ENCODE peak calls at places on chromosome 19, in four cellular contexts. M, X, R and A are unnamed samples.

GRCh38 chr19:41740415-41741243 is 14.7 kb upstream of the CEACAM6 start:
- DNase-seq in M (no peak), X (no peak), R (no peak), A (no peak)

GRCh38 chr19:56949651-56950050 is 109.1 kb upstream of the PEG3 start:
- DNase-seq in M (peak), X (no peak), R (no peak), A (no peak)

GRCh38 chr19:3024870-3025515 is 4.1 kb downstream of the TLE2 start:
- DNase-seq in M (no peak), X (peak), R (no peak), A (no peak)

GRCh38 chr19:15780595-15781418 is 6.7 kb upstream of the OR10H5 start:
- DNase-seq in M (no peak), X (no peak), R (no peak), A (no peak)

GRCh38 chr19:3743486-3743885 is 18.0 kb downstream of the APBA3 start:
- DNase-seq in M (no peak), X (peak), R (no peak), A (no peak)

GRCh38 chr19:37087110-37087509 is 8.9 kb downstream of the ZNF420 start:
- DNase-seq in M (no peak), X (no peak), R (no peak), A (no peak)

GRCh38 chr19:1715540-1715939 is 37.8 kb upstream of the ONECUT3 start:
- DNase-seq in M (no peak), X (no peak), R (no peak), A (no peak)

GRCh38 chr19:29365836-29366417 is 153.0 kb upstream of the UQCRFS1 start:
- DNase-seq in M (no peak), X (no peak), R (no peak), A (no peak)

GRCh38 chr19:16957151-16957662 is 68.4 kb downstream of the F2RL3 start:
- DNase-seq in M (peak), X (no peak), R (no peak), A (no peak)

GRCh38 chr19:16423891-16424290 is 47.9 kb downstream of the EPS15L1 start:
- DNase-seq in M (no peak), X (no peak), R (no peak), A (no peak)

GRCh38 chr19:33720691-33721682 is 75.7 kb upstream of the KCTD15 start:
- DNase-seq in M (no peak), X (no peak), R (no peak), A (no peak)

GRCh38 chr19:28871099-28871725 is 341.7 kb downstream of the UQCRFS1 start:
- DNase-seq in M (no peak), X (no peak), R (no peak), A (no peak)

GRCh38 chr19:51702754-51703654 is 9.9 kb downstream of the SPACA6 start:
- DNase-seq in M (peak), X (no peak), R (no peak), A (no peak)

GRCh38 chr19:30228726-30229523 is 143.3 kb upstream of the ZNF536 start:
- DNase-seq in M (no peak), X (no peak), R (no peak), A (no peak)

GRCh38 chr19:1956868-1957492 is 16.0 kb downstream of the CSNK1G2 start:
- DNase-seq in M (peak), X (no peak), R (no peak), A (no peak)

GRCh38 chr19:10353793-10354391 is 14.5 kb upstream of the ICAM3 start:
- DNase-seq in M (peak), X (peak), R (no peak), A (no peak)

GRCh38 chr19:13149628-13150186 is 468 bp downstream of the STX10 start:
- DNase-seq in M (peak), X (peak), R (no peak), A (no peak)

GRCh38 chr19:38378866-38379265 is 4.5 kb downstream of the PSMD8 start:
- DNase-seq in M (no peak), X (no peak), R (no peak), A (no peak)

GRCh38 chr19:409006-409514 is at the start of gene C2CD4C:
- DNase-seq in M (no peak), X (peak), R (no peak), A (no peak)

GRCh38 chr19:38711726-38712153 is 32.5 kb downstream of the CAPN12 start:
- DNase-seq in M (peak), X (no peak), R (no peak), A (peak)

GRCh38 chr19:47514151-47514868 is 553 bp downstream of the NAPA start:
- DNase-seq in M (peak), X (no peak), R (no peak), A (no peak)

GRCh38 chr19:57578487-57579205 is at the start of gene ZNF416:
- DNase-seq in M (peak), X (peak), R (peak), A (peak)

GRCh38 chr19:35030257-35031071 is at the start of gene SCN1B:
- DNase-seq in M (no peak), X (no peak), R (no peak), A (no peak)
- H3K4me3 ChIP-seq in M (no peak), X (no peak), R (peak), A (peak)

GRCh38 chr19:35742121-35742724 is at the start of gene IGFLR1:
- DNase-seq in M (no peak), X (peak), R (no peak), A (no peak)

GRCh38 chr19:35739275-35740107 is 2.8 kb downstream of the IGFLR1 start:
- DNase-seq in M (no peak), X (no peak), R (no peak), A (no peak)

GRCh38 chr19:35740108-35740422 is 2.2 kb downstream of the IGFLR1 start:
- DNase-seq in M (no peak), X (no peak), R (no peak), A (no peak)

GRCh38 chr19:35740423-35741215 is 1.6 kb downstream of the IGFLR1 start:
- DNase-seq in M (peak), X (peak), R (peak), A (no peak)

GRCh38 chr19:35741216-35741541 is 1.1 kb downstream of the IGFLR1 start:
- DNase-seq in M (no peak), X (no peak), R (no peak), A (no peak)
- TF ChIP-seq CTCF in M (peak), X (no peak), R (no peak), A (peak)

DNA sequence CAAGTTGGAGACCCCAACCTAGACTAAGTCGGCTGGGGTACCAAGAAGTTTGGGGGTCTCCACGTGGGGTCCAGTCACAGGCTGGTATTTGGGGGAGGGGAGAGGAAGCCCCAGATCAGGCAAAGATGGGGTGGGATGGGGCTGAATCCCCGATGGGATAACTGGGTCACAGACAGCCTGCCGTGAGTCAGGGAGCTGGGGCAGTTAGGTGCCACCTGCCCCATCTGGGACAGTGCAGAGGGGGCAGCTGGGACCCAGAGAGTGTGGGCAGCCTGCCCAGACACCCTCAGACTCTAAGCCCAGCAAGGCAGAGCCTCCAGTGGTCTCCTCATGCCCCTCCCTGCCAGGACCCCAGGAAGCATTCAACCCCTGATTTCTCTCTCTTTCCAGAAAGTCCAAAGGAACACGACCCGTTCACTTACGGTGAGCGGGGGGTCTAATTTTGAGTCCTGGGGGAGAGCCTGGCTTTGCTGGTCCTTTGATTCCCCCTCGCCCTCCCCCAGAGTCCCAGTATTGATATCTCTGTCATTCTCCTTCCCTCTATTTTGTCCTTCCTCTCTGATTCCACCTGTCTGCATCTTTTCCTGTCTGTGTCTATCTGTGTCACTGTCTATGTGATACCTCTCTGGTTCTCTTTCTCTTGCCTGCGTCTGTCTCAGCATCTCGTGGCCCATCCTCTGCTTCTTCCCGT is 1.7 kb downstream of the FXYD1 start:
- DNase-seq in M (no peak), X (no peak), R (no peak), A (no peak)
- H3K4me3 ChIP-seq in M (no peak), X (peak), R (no peak), A (no peak)

GRCh38 chr19:54448774-54449700 is at the start of gene LENG8:
- DNase-seq in M (peak), X (peak), R (peak), A (peak)
- TF ChIP-seq CTCF in M (no peak), X (no peak), R (no peak), A (no peak)

DNA sequence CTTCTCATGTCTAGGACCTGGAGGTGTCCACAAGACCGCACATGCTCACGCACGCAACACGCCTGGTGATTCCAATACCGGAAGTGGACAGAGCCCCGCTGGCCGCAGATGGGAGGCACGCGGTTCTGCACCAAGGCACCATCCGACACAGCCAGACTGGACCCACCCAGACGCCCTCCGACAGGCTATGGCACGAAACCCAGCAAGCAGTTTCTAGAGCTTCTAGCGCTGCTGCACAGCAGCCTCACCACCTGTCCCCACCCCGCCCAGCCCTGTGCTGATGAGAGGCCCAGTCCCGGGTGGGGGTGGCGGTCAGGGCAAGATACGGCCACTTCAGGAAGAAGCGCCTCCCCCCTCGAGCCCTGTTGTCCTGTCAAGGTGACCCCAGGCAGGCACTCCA is 11.4 kb downstream of the LSM4 start:
- DNase-seq in M (no peak), X (no peak), R (no peak), A (no peak)
- H3K4me3 ChIP-seq in M (no peak), X (no peak), R (no peak), A (no peak)

DNA sequence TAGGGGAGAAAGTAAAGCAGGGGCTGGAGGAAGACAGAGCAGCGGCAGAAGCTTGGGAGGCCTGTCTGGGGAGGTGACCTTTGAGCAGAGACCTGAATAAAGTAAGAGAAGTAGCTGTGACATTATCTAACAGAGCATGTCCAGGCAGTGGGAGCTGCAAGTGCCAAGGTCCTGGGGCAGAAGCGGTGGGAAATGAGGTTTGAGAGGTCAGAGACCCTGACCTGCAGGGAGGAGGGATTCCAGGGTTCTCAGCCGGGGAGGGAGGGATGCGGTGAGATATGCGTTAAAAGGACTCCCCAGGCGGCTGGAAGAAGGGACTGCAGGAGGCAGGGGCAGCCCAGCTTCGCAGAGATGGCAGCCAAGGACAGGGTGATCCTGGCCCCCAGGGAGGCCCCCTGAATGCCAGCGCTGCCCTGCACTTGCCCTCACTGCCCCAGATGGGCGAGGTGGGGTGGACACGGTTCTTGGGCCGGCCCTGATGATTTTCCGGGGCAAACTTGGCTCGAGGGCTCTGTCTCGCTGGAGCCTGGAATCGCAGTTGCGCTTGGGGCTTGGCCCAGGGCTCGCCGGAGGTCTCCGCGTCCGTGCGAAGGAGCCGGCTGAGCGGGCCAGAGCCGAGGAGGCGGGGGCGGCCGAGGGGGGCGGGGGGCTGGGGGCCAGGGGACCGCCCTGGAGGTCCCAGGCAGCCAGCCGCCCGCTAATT is 3.2 kb downstream of the CRLF1 start:
- DNase-seq in M (no peak), X (no peak), R (no peak), A (no peak)
- TF ChIP-seq CTCF in M (no peak), X (peak), R (no peak), A (peak)

DNA sequence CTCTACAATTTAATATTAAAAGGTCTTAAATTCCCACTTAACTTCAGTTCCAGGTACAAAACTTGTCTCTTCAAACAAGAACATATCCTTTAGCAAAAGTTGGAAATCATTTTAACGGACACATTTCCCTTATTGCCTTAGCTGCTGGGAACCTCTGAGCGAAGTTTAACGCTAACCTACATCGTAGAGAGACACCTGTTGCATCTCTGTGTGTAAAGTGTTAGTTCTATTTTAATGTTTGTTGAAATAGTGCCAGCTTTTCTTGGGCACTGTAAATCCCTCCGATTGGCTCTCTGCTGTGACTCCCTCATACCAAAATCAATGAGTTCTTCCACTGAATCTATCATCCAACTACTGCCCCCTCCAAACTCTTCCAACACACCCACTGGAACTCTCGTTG is 2.4 kb upstream of the HIF3A start:
- DNase-seq in M (no peak), X (no peak), R (no peak), A (no peak)
- H3K4me3 ChIP-seq in M (no peak), X (no peak), R (no peak), A (no peak)

DNA sequence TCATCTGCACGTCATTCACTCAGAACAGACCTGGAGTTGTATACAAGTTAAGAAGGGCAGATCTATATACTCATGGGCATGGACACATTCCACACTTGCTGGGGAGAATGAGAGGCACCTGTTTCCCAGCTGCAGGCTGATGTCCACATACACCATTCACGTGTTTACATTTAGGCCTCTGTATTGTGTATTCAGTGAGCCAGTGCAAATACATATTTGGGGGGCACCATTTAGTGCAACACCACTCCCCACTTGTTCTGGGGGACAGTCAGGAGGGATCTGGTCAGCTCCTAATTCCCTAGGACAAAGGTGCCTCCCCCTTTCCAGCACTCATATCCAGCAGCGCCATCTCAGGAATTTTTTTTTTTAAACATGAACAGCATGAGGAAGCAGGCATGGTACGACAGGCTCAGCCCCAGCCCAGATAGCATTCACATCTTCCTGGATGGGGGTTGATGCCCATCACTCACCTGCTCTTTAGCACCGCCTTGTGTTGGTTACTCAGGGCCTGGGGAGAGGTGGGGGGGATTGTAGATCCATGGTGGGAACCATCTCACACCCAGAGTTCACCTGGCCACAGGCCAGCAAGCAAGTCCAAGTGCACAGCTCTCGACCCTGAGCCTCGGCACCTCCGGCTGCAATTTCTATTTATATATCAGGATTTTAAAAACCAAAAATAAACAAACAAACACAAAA is 56.9 kb upstream of the ZNF254 start:
- DNase-seq in M (no peak), X (peak), R (no peak), A (no peak)
- TF ChIP-seq CTCF in M (no peak), X (no peak), R (no peak), A (no peak)

DNA sequence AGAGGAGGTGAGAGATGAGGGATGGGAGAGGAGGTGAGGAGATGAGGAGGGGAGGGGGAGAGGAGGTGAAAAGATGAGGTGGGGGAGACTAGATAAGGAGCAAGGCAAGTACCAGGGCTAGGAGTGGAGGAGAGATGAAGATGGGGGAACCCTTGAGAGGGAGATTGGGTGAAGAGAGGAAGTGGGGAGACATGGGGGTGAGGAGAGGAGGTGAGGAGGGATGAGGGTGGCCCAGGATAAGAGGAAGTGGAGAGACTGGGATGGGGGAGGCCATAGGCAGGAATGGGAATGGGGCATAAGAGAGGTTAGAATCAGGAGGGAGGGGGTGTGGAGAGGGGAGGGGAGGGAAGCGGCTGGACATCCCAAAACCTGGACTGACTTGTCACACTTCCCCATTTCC is 16.7 kb upstream of the EMC10 start:
- DNase-seq in M (no peak), X (no peak), R (no peak), A (no peak)
- H3K4me3 ChIP-seq in M (no peak), X (peak), R (no peak), A (no peak)